ENCODE peak calls at places on chromosomes 4 and X, in nine cellular contexts. One of them, this sample, is unnamed.

GRCh38 chr4:8849266-8850073 is 22.2 kb downstream of the HMX1 start:
- DNase-seq in right atrium auricular region: no peak
- DNase-seq in keratinocyte: no peak
- DNase-seq in WERI-Rb-1: peak
- DNase-seq in hepatic stellate cell: no peak
- DNase-seq in hippocampal formation: no peak
- DNase-seq in HEK293T: no peak
- DNase-seq in GM12865: no peak
- DNase-seq in NCI-H1105: no peak
- DNase-seq in this sample: no peak

GRCh38 chr4:7399433-7400234 is 35.1 kb downstream of the PSAPL1 start:
- DNase-seq in right atrium auricular region: peak
- DNase-seq in keratinocyte: no peak
- DNase-seq in WERI-Rb-1: peak
- DNase-seq in hepatic stellate cell: no peak
- DNase-seq in hippocampal formation: no peak
- DNase-seq in HEK293T: no peak
- DNase-seq in GM12865: no peak
- DNase-seq in NCI-H1105: no peak
- DNase-seq in this sample: no peak

GRCh38 chr4:1730532-1731135 is 9.3 kb downstream of the TACC3 start:
- DNase-seq in right atrium auricular region: no peak
- DNase-seq in keratinocyte: no peak
- DNase-seq in WERI-Rb-1: no peak
- DNase-seq in hepatic stellate cell: no peak
- DNase-seq in hippocampal formation: no peak
- DNase-seq in HEK293T: no peak
- DNase-seq in GM12865: no peak
- DNase-seq in NCI-H1105: no peak
- DNase-seq in this sample: no peak

GRCh38 chr4:72641611-72642010 is 72.6 kb upstream of the ADAMTS3 start:
- DNase-seq in right atrium auricular region: no peak
- DNase-seq in keratinocyte: no peak
- DNase-seq in WERI-Rb-1: no peak
- DNase-seq in hepatic stellate cell: no peak
- DNase-seq in hippocampal formation: no peak
- DNase-seq in HEK293T: no peak
- DNase-seq in GM12865: no peak
- DNase-seq in NCI-H1105: no peak
- DNase-seq in this sample: no peak

GRCh38 chr4:165439981-165440380 is 61.2 kb downstream of the CPE start:
- DNase-seq in right atrium auricular region: no peak
- DNase-seq in keratinocyte: no peak
- DNase-seq in WERI-Rb-1: no peak
- DNase-seq in hepatic stellate cell: no peak
- DNase-seq in hippocampal formation: no peak
- DNase-seq in HEK293T: no peak
- DNase-seq in GM12865: no peak
- DNase-seq in NCI-H1105: no peak
- DNase-seq in this sample: no peak

GRCh38 chr4:6719611-6720179 is 3.7 kb downstream of the BLOC1S4 start:
- DNase-seq in right atrium auricular region: no peak
- DNase-seq in keratinocyte: no peak
- DNase-seq in WERI-Rb-1: no peak
- DNase-seq in hepatic stellate cell: no peak
- DNase-seq in hippocampal formation: no peak
- DNase-seq in HEK293T: no peak
- DNase-seq in GM12865: no peak
- DNase-seq in NCI-H1105: no peak
- DNase-seq in this sample: no peak

GRCh38 chr4:80197132-80197573 is at the start of gene PRDM8:
- DNase-seq in right atrium auricular region: no peak
- DNase-seq in keratinocyte: no peak
- DNase-seq in WERI-Rb-1: peak
- DNase-seq in hepatic stellate cell: peak
- DNase-seq in hippocampal formation: peak
- DNase-seq in HEK293T: peak
- DNase-seq in GM12865: no peak
- DNase-seq in NCI-H1105: no peak
- DNase-seq in this sample: no peak

GRCh38 chr4:97072666-97073065 is 1070.6 kb downstream of the STPG2 start:
- DNase-seq in right atrium auricular region: no peak
- DNase-seq in keratinocyte: no peak
- DNase-seq in WERI-Rb-1: peak
- DNase-seq in hepatic stellate cell: no peak
- DNase-seq in hippocampal formation: no peak
- DNase-seq in HEK293T: no peak
- DNase-seq in GM12865: no peak
- DNase-seq in NCI-H1105: no peak
- DNase-seq in this sample: no peak

GRCh38 chr4:156774422-156774821 is 197.2 kb downstream of the PDGFC start:
- DNase-seq in right atrium auricular region: no peak
- DNase-seq in keratinocyte: no peak
- DNase-seq in WERI-Rb-1: no peak
- DNase-seq in hepatic stellate cell: no peak
- DNase-seq in hippocampal formation: no peak
- DNase-seq in HEK293T: no peak
- DNase-seq in GM12865: no peak
- DNase-seq in NCI-H1105: no peak
- DNase-seq in this sample: no peak

GRCh38 chr4:17447675-17448298 is 64.1 kb downstream of the QDPR start:
- DNase-seq in right atrium auricular region: no peak
- DNase-seq in keratinocyte: no peak
- DNase-seq in WERI-Rb-1: peak
- DNase-seq in hepatic stellate cell: peak
- DNase-seq in hippocampal formation: peak
- DNase-seq in HEK293T: peak
- DNase-seq in GM12865: peak
- DNase-seq in NCI-H1105: no peak
- DNase-seq in this sample: peak

GRCh38 chr4:17544205-17544604 is 29.2 kb downstream of the CLRN2 start:
- DNase-seq in right atrium auricular region: no peak
- DNase-seq in keratinocyte: no peak
- DNase-seq in WERI-Rb-1: no peak
- DNase-seq in hepatic stellate cell: no peak
- DNase-seq in hippocampal formation: peak
- DNase-seq in HEK293T: no peak
- DNase-seq in GM12865: peak
- DNase-seq in NCI-H1105: peak
- DNase-seq in this sample: no peak

GRCh38 chr4:55727746-55728145 is 91.6 kb upstream of the NMU start:
- DNase-seq in right atrium auricular region: no peak
- DNase-seq in keratinocyte: no peak
- DNase-seq in WERI-Rb-1: no peak
- DNase-seq in hepatic stellate cell: peak
- DNase-seq in hippocampal formation: no peak
- DNase-seq in HEK293T: no peak
- DNase-seq in GM12865: no peak
- DNase-seq in NCI-H1105: no peak
- DNase-seq in this sample: no peak

GRCh38 chr4:126530996-126531585 is 1101.7 kb upstream of the INTU start:
- DNase-seq in right atrium auricular region: no peak
- DNase-seq in keratinocyte: no peak
- DNase-seq in WERI-Rb-1: no peak
- DNase-seq in hepatic stellate cell: no peak
- DNase-seq in hippocampal formation: no peak
- DNase-seq in HEK293T: no peak
- DNase-seq in GM12865: no peak
- DNase-seq in NCI-H1105: no peak
- DNase-seq in this sample: no peak

GRCh38 chr4:108360857-108361820 is 192.4 kb upstream of the LEF1 start:
- DNase-seq in right atrium auricular region: no peak
- DNase-seq in keratinocyte: no peak
- DNase-seq in WERI-Rb-1: no peak
- DNase-seq in hepatic stellate cell: peak
- DNase-seq in hippocampal formation: no peak
- DNase-seq in HEK293T: no peak
- DNase-seq in GM12865: peak
- DNase-seq in NCI-H1105: no peak
- DNase-seq in this sample: peak

GRCh38 chrX:2541603-2542002 is 40.8 kb upstream of the DHRSX start:
- DNase-seq in right atrium auricular region: no peak
- DNase-seq in keratinocyte: no peak
- DNase-seq in WERI-Rb-1: no peak
- DNase-seq in hepatic stellate cell: no peak
- DNase-seq in hippocampal formation: no peak
- DNase-seq in HEK293T: no peak
- DNase-seq in GM12865: peak
- DNase-seq in NCI-H1105: no peak
- DNase-seq in this sample: no peak

GRCh38 chr4:2794707-2795557 is 2.0 kb downstream of the SH3BP2 start:
- DNase-seq in right atrium auricular region: no peak
- DNase-seq in keratinocyte: no peak
- DNase-seq in WERI-Rb-1: peak
- DNase-seq in hepatic stellate cell: peak
- DNase-seq in hippocampal formation: no peak
- DNase-seq in HEK293T: no peak
- DNase-seq in GM12865: no peak
- DNase-seq in NCI-H1105: no peak
- DNase-seq in this sample: peak

GRCh38 chr4:115711575-115711974 is 598.2 kb upstream of the NDST4 start:
- DNase-seq in right atrium auricular region: no peak
- DNase-seq in keratinocyte: no peak
- DNase-seq in WERI-Rb-1: no peak
- DNase-seq in hepatic stellate cell: no peak
- DNase-seq in hippocampal formation: no peak
- DNase-seq in HEK293T: peak
- DNase-seq in GM12865: no peak
- DNase-seq in NCI-H1105: no peak
- DNase-seq in this sample: no peak

GRCh38 chrX:2817036-2817435 is 11.7 kb upstream of the GYG2 start:
- DNase-seq in right atrium auricular region: no peak
- DNase-seq in keratinocyte: no peak
- DNase-seq in WERI-Rb-1: no peak
- DNase-seq in hepatic stellate cell: no peak
- DNase-seq in hippocampal formation: no peak
- DNase-seq in HEK293T: no peak
- DNase-seq in GM12865: no peak
- DNase-seq in NCI-H1105: no peak
- DNase-seq in this sample: no peak

GRCh38 chr4:89598602-89599001 is 238.4 kb downstream of the SNCA start:
- DNase-seq in right atrium auricular region: no peak
- DNase-seq in keratinocyte: no peak
- DNase-seq in WERI-Rb-1: no peak
- DNase-seq in hepatic stellate cell: no peak
- DNase-seq in hippocampal formation: no peak
- DNase-seq in HEK293T: peak
- DNase-seq in GM12865: peak
- DNase-seq in NCI-H1105: no peak
- DNase-seq in this sample: peak

GRCh38 chr4:182492456-182492855 is 249.3 kb downstream of the TENM3 start:
- DNase-seq in right atrium auricular region: no peak
- DNase-seq in keratinocyte: no peak
- DNase-seq in WERI-Rb-1: no peak
- DNase-seq in hepatic stellate cell: peak
- DNase-seq in hippocampal formation: no peak
- DNase-seq in HEK293T: no peak
- DNase-seq in GM12865: peak
- DNase-seq in NCI-H1105: no peak
- DNase-seq in this sample: no peak

GRCh38 chr4:110062166-110062565 is 136.2 kb downstream of the ELOVL6 start:
- DNase-seq in right atrium auricular region: no peak
- DNase-seq in keratinocyte: no peak
- DNase-seq in WERI-Rb-1: no peak
- DNase-seq in hepatic stellate cell: no peak
- DNase-seq in hippocampal formation: peak
- DNase-seq in HEK293T: no peak
- DNase-seq in GM12865: no peak
- DNase-seq in NCI-H1105: no peak
- DNase-seq in this sample: no peak

GRCh38 chr4:1126506-1126905 is 13.1 kb upstream of the RNF212 start:
- DNase-seq in right atrium auricular region: no peak
- DNase-seq in keratinocyte: no peak
- DNase-seq in WERI-Rb-1: no peak
- DNase-seq in hepatic stellate cell: no peak
- DNase-seq in hippocampal formation: no peak
- DNase-seq in HEK293T: no peak
- DNase-seq in GM12865: no peak
- DNase-seq in NCI-H1105: no peak
- DNase-seq in this sample: no peak

GRCh38 chrX:43949669-43950068 is 23.5 kb downstream of the NDP start:
- DNase-seq in right atrium auricular region: no peak
- DNase-seq in keratinocyte: no peak
- DNase-seq in WERI-Rb-1: peak
- DNase-seq in hepatic stellate cell: peak
- DNase-seq in hippocampal formation: no peak
- DNase-seq in HEK293T: peak
- DNase-seq in GM12865: peak
- DNase-seq in NCI-H1105: no peak
- DNase-seq in this sample: peak

GRCh38 chrX:153933751-153934472 is 925 bp downstream of the NAA10 start:
- DNase-seq in right atrium auricular region: no peak
- DNase-seq in keratinocyte: no peak
- DNase-seq in WERI-Rb-1: peak
- DNase-seq in hepatic stellate cell: peak
- DNase-seq in hippocampal formation: no peak
- DNase-seq in HEK293T: no peak
- DNase-seq in GM12865: no peak
- DNase-seq in NCI-H1105: no peak
- DNase-seq in this sample: no peak

GRCh38 chr4:109878355-109878754 is 30.4 kb downstream of the LRIT3 start:
- DNase-seq in right atrium auricular region: no peak
- DNase-seq in keratinocyte: no peak
- DNase-seq in WERI-Rb-1: no peak
- DNase-seq in hepatic stellate cell: no peak
- DNase-seq in hippocampal formation: no peak
- DNase-seq in HEK293T: no peak
- DNase-seq in GM12865: no peak
- DNase-seq in NCI-H1105: no peak
- DNase-seq in this sample: no peak

GRCh38 chrX:123217077-123217476 is 33.0 kb downstream of the GRIA3 start:
- DNase-seq in right atrium auricular region: peak
- DNase-seq in keratinocyte: no peak
- DNase-seq in WERI-Rb-1: no peak
- DNase-seq in hepatic stellate cell: no peak
- DNase-seq in hippocampal formation: no peak
- DNase-seq in HEK293T: no peak
- DNase-seq in GM12865: no peak
- DNase-seq in NCI-H1105: no peak
- DNase-seq in this sample: no peak

GRCh38 chr4:95155759-95156451 is 392.9 kb downstream of the UNC5C start:
- DNase-seq in right atrium auricular region: no peak
- DNase-seq in keratinocyte: no peak
- DNase-seq in WERI-Rb-1: no peak
- DNase-seq in hepatic stellate cell: peak
- DNase-seq in hippocampal formation: peak
- DNase-seq in HEK293T: peak
- DNase-seq in GM12865: peak
- DNase-seq in NCI-H1105: no peak
- DNase-seq in this sample: no peak

GRCh38 chrX:130057209-130057608 is 53.1 kb downstream of the ELF4 start:
- DNase-seq in right atrium auricular region: no peak
- DNase-seq in keratinocyte: no peak
- DNase-seq in WERI-Rb-1: no peak
- DNase-seq in hepatic stellate cell: no peak
- DNase-seq in hippocampal formation: no peak
- DNase-seq in HEK293T: no peak
- DNase-seq in GM12865: no peak
- DNase-seq in NCI-H1105: no peak
- DNase-seq in this sample: no peak

GRCh38 chr4:110135523-110135922 is 62.9 kb downstream of the ELOVL6 start:
- DNase-seq in right atrium auricular region: no peak
- DNase-seq in keratinocyte: no peak
- DNase-seq in WERI-Rb-1: no peak
- DNase-seq in hepatic stellate cell: no peak
- DNase-seq in hippocampal formation: no peak
- DNase-seq in HEK293T: no peak
- DNase-seq in GM12865: no peak
- DNase-seq in NCI-H1105: no peak
- DNase-seq in this sample: no peak

GRCh38 chr4:71417150-71417549 is 78.3 kb downstream of the SLC4A4 start:
- DNase-seq in right atrium auricular region: no peak
- DNase-seq in keratinocyte: no peak
- DNase-seq in WERI-Rb-1: no peak
- DNase-seq in hepatic stellate cell: no peak
- DNase-seq in hippocampal formation: no peak
- DNase-seq in HEK293T: no peak
- DNase-seq in GM12865: no peak
- DNase-seq in NCI-H1105: no peak
- DNase-seq in this sample: no peak

GRCh38 chr4:22515145-22515887 is 550 bp downstream of the ADGRA3 start:
- DNase-seq in right atrium auricular region: peak
- DNase-seq in keratinocyte: no peak
- DNase-seq in WERI-Rb-1: peak
- DNase-seq in hepatic stellate cell: peak
- DNase-seq in hippocampal formation: no peak
- DNase-seq in HEK293T: peak
- DNase-seq in GM12865: peak
- DNase-seq in NCI-H1105: peak
- DNase-seq in this sample: peak